ENCODE peak calls at places on chromosome 16, in four cellular contexts. One of them, this sample, is unnamed. For H3K4me1, the result is how much of the 10 kb centered on the place peaks cover.

GRCh38 chr16:86370036-86370435 is 140.3 kb upstream of the FOXF1 start:
- DNase-seq in ascending aorta: no peak
- DNase-seq in breast epithelium: no peak
- DNase-seq in OCI-LY7: no peak
- DNase-seq in this sample: no peak

GRCh38 chr16:30953511-30954124 is 3.9 kb upstream of the SETD1A start:
- DNase-seq in ascending aorta: no peak
- DNase-seq in breast epithelium: no peak
- DNase-seq in OCI-LY7: peak
- DNase-seq in this sample: no peak

GRCh38 chr16:66337434-66338188 is 28.9 kb upstream of the CDH5 start:
- DNase-seq in ascending aorta: no peak
- DNase-seq in OCI-LY7: no peak
- DNase-seq in breast epithelium: no peak
- DNase-seq in this sample: no peak

GRCh38 chr16:31451681-31452351 is 7.5 kb upstream of the ARMC5 start:
- DNase-seq in ascending aorta: no peak
- DNase-seq in OCI-LY7: peak
- DNase-seq in breast epithelium: no peak
- DNase-seq in this sample: no peak

GRCh38 chr16:28898942-28899341 is 20.7 kb downstream of the ATP2A1 start:
- DNase-seq in ascending aorta: no peak
- DNase-seq in breast epithelium: no peak
- DNase-seq in OCI-LY7: no peak
- DNase-seq in this sample: no peak

GRCh38 chr16:64234200-64234599 is 887.7 kb downstream of the CDH11 start:
- DNase-seq in ascending aorta: no peak
- DNase-seq in breast epithelium: no peak
- DNase-seq in OCI-LY7: no peak
- DNase-seq in this sample: no peak

GRCh38 chr16:87602821-87603683 is 744 bp downstream of the JPH3 start:
- DNase-seq in ascending aorta: no peak
- DNase-seq in OCI-LY7: no peak
- DNase-seq in breast epithelium: no peak
- DNase-seq in this sample: no peak

GRCh38 chr16:19415461-19415860 is 2.2 kb upstream of the TMC5 start:
- DNase-seq in breast epithelium: no peak
- DNase-seq in OCI-LY7: no peak
- DNase-seq in ascending aorta: no peak
- DNase-seq in this sample: no peak

GRCh38 chr16:64440421-64440831 is 681.4 kb downstream of the CDH11 start:
- DNase-seq in OCI-LY7: no peak
- DNase-seq in ascending aorta: no peak
- DNase-seq in breast epithelium: no peak
- DNase-seq in this sample: no peak

GRCh38 chr16:88732172-88732960 is 26.1 kb downstream of the CTU2 start:
- DNase-seq in ascending aorta: no peak
- DNase-seq in breast epithelium: no peak
- DNase-seq in OCI-LY7: no peak
- DNase-seq in this sample: no peak

GRCh38 chr16:73361061-73361460 is 313.1 kb upstream of the ZFHX3 start:
- DNase-seq in breast epithelium: no peak
- DNase-seq in OCI-LY7: no peak
- DNase-seq in ascending aorta: no peak
- DNase-seq in this sample: no peak

GRCh38 chr16:1156983-1157638 is 4.2 kb downstream of the CACNA1H start:
- DNase-seq in OCI-LY7: no peak
- DNase-seq in ascending aorta: no peak
- DNase-seq in breast epithelium: no peak
- DNase-seq in this sample: no peak
- H3K27ac ChIP-seq in OCI-LY7: no peak
- H3K27ac ChIP-seq in ascending aorta: no peak
- H3K27ac ChIP-seq in breast epithelium: peak
- H3K27ac ChIP-seq in this sample: no peak

GRCh38 chr16:49846800-49847199 is 9.1 kb downstream of the ZNF423 start:
- DNase-seq in OCI-LY7: no peak
- DNase-seq in ascending aorta: no peak
- DNase-seq in breast epithelium: no peak
- DNase-seq in this sample: no peak

GRCh38 chr16:49850558-49851467 is 5.1 kb downstream of the ZNF423 start:
- DNase-seq in OCI-LY7: no peak
- DNase-seq in ascending aorta: no peak
- DNase-seq in breast epithelium: no peak
- DNase-seq in this sample: no peak

GRCh38 chr16:49849037-49849436 is 6.9 kb downstream of the ZNF423 start:
- DNase-seq in breast epithelium: no peak
- DNase-seq in OCI-LY7: no peak
- DNase-seq in ascending aorta: no peak
- DNase-seq in this sample: no peak

GRCh38 chr16:49849709-49850108 is 6.2 kb downstream of the ZNF423 start:
- DNase-seq in breast epithelium: no peak
- DNase-seq in ascending aorta: no peak
- DNase-seq in OCI-LY7: no peak
- DNase-seq in this sample: no peak

GRCh38 chr16:49848530-49848929 is 7.4 kb downstream of the ZNF423 start:
- DNase-seq in breast epithelium: no peak
- DNase-seq in OCI-LY7: no peak
- DNase-seq in ascending aorta: no peak
- DNase-seq in this sample: no peak
- H3K4me1 ChIP-seq in breast epithelium: under half
- H3K4me1 ChIP-seq in OCI-LY7: under half
- H3K4me1 ChIP-seq in ascending aorta: under half
- H3K4me1 ChIP-seq in this sample: under half

DNA sequence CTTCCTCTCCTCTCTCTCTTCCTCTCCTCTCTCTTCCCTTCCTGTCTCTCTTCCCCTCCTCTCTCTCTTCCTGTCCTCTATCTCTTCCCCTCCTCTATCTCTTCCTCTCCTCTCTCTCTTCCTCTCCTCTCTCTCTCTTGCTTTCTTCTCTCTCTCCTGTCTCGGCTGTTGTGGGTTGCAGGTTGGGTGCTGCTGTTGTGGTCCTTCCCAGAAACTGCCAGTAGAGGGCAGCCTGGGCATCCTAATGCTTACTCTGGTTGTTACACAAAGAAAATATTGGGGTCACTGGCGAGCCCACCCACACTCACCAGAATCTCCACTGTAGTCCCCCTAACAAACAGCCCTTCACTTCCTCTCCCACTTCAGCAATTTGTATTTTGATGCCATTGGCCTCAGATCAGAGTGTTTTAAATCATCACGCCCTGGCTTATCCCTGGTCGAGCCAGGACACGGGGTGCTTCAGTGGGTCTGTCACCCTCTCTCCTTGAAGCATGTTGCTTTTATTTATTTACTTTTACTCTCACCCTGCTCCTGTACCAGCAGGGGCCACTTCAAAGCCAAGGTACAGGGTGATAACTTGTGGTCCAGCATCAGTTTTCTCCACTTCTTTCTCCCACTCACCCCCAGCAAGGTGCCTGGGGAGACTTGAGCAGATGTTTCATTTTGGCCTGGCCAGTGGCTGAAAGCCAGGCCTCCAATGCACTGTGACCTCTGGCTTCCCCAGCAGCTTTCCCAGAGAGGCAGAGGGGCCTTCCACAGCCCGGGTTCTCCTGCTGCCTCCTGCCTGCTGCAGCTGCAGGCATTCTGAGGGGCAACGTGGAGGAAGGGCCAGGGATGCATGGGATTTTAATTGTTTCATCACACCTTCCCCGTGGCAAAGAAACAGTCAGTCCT is 4.7 kb upstream of the MMP15 start:
- DNase-seq in OCI-LY7: peak
- DNase-seq in breast epithelium: no peak
- DNase-seq in ascending aorta: no peak
- DNase-seq in this sample: no peak
- H3K27ac ChIP-seq in OCI-LY7: no peak
- H3K27ac ChIP-seq in breast epithelium: no peak
- H3K27ac ChIP-seq in ascending aorta: no peak
- H3K27ac ChIP-seq in this sample: no peak

GRCh38 chr16:81487301-81487720 is 42.7 kb downstream of the CMIP start:
- DNase-seq in ascending aorta: no peak
- DNase-seq in OCI-LY7: no peak
- DNase-seq in breast epithelium: no peak
- DNase-seq in this sample: no peak
- H3K4me1 ChIP-seq in ascending aorta: under half
- H3K4me1 ChIP-seq in OCI-LY7: under half
- H3K4me1 ChIP-seq in breast epithelium: under half
- H3K4me1 ChIP-seq in this sample: under half

GRCh38 chr16:27318399-27319256 is 4.9 kb downstream of the IL4R start:
- DNase-seq in ascending aorta: peak
- DNase-seq in breast epithelium: no peak
- DNase-seq in OCI-LY7: peak
- DNase-seq in this sample: no peak

GRCh38 chr16:27317320-27317719 is 3.5 kb downstream of the IL4R start:
- DNase-seq in breast epithelium: no peak
- DNase-seq in ascending aorta: no peak
- DNase-seq in OCI-LY7: no peak
- DNase-seq in this sample: no peak

GRCh38 chr16:27316038-27316680 is 2.4 kb downstream of the IL4R start:
- DNase-seq in breast epithelium: no peak
- DNase-seq in ascending aorta: no peak
- DNase-seq in OCI-LY7: no peak
- DNase-seq in this sample: no peak

GRCh38 chr16:27319257-27319965 is 5.6 kb downstream of the IL4R start:
- DNase-seq in OCI-LY7: no peak
- DNase-seq in breast epithelium: no peak
- DNase-seq in ascending aorta: no peak
- DNase-seq in this sample: no peak

GRCh38 chr16:27317738-27318398 is 4.1 kb downstream of the IL4R start:
- DNase-seq in OCI-LY7: no peak
- DNase-seq in breast epithelium: no peak
- DNase-seq in ascending aorta: no peak
- DNase-seq in this sample: no peak
- H3K27ac ChIP-seq in OCI-LY7: no peak
- H3K27ac ChIP-seq in breast epithelium: peak
- H3K27ac ChIP-seq in ascending aorta: peak
- H3K27ac ChIP-seq in this sample: no peak